ENCODE peak calls at places on chromosome 21, in nine cellular contexts. One of them, this sample, is unnamed.

GRCh38 chr21:32329776-32330175 is 31.1 kb downstream of the MRAP start:
- DNase-seq in ELR: peak; percentile 67
- DNase-seq in stimulated activated naive CD8-positive, alpha-beta T cell treated with anti-CD3 and anti-CD28 coated beads, Interleukin-15, Interleukin-2, amounts not matched to agents 100 U/mL and 50 U/mL, for 24 hours: no peak
- DNase-seq in mucosa of gallbladder: no peak
- DNase-seq in T-helper 9 cell: no peak
- DNase-seq in stimulated activated CD4-positive, alpha-beta T cell treated with anti-CD3 and anti-CD28 coated beads, TNF-alpha, amount 100 ng/mL, for 4 hours: no peak
- DNase-seq in NCI-H524: no peak
- DNase-seq in stimulated activated CD8-positive, alpha-beta memory T cell treated with anti-CD3 and anti-CD28 coated beads, Interleukin-7, amount 100 ng/mL, for 24 hours: no peak
- DNase-seq in endothelial cell: no peak
- DNase-seq in this sample: no peak

GRCh38 chr21:27365394-27365793 is 398.5 kb upstream of the ADAMTS5 start:
- DNase-seq in stimulated activated CD4-positive, alpha-beta T cell treated with anti-CD3 and anti-CD28 coated beads, TNF-alpha, amount 100 ng/mL, for 4 hours: no peak
- DNase-seq in stimulated activated CD8-positive, alpha-beta memory T cell treated with anti-CD3 and anti-CD28 coated beads, Interleukin-7, amount 100 ng/mL, for 24 hours: no peak
- DNase-seq in endothelial cell: no peak
- DNase-seq in ELR: peak; percentile 59
- DNase-seq in NCI-H524: no peak
- DNase-seq in mucosa of gallbladder: no peak
- DNase-seq in stimulated activated naive CD8-positive, alpha-beta T cell treated with anti-CD3 and anti-CD28 coated beads, Interleukin-15, Interleukin-2, amounts not matched to agents 100 U/mL and 50 U/mL, for 24 hours: no peak
- DNase-seq in T-helper 9 cell: no peak
- DNase-seq in this sample: no peak

GRCh38 chr21:16159213-16159970 is 429.6 kb downstream of the USP25 start:
- DNase-seq in T-helper 9 cell: no peak
- DNase-seq in stimulated activated CD4-positive, alpha-beta T cell treated with anti-CD3 and anti-CD28 coated beads, TNF-alpha, amount 100 ng/mL, for 4 hours: no peak
- DNase-seq in stimulated activated naive CD8-positive, alpha-beta T cell treated with anti-CD3 and anti-CD28 coated beads, Interleukin-15, Interleukin-2, amounts not matched to agents 100 U/mL and 50 U/mL, for 24 hours: no peak
- DNase-seq in stimulated activated CD8-positive, alpha-beta memory T cell treated with anti-CD3 and anti-CD28 coated beads, Interleukin-7, amount 100 ng/mL, for 24 hours: no peak
- DNase-seq in endothelial cell: no peak
- DNase-seq in ELR: no peak
- DNase-seq in NCI-H524: no peak
- DNase-seq in mucosa of gallbladder: no peak
- DNase-seq in this sample: no peak

GRCh38 chr21:34807881-34808568 is 139.2 kb downstream of the CLIC6 start:
- DNase-seq in stimulated activated naive CD8-positive, alpha-beta T cell treated with anti-CD3 and anti-CD28 coated beads, Interleukin-15, Interleukin-2, amounts not matched to agents 100 U/mL and 50 U/mL, for 24 hours: peak; percentile 80
- DNase-seq in NCI-H524: no peak
- DNase-seq in endothelial cell: no peak
- DNase-seq in mucosa of gallbladder: no peak
- DNase-seq in stimulated activated CD8-positive, alpha-beta memory T cell treated with anti-CD3 and anti-CD28 coated beads, Interleukin-7, amount 100 ng/mL, for 24 hours: peak; percentile 46
- DNase-seq in T-helper 9 cell: peak; percentile 39
- DNase-seq in stimulated activated CD4-positive, alpha-beta T cell treated with anti-CD3 and anti-CD28 coated beads, TNF-alpha, amount 100 ng/mL, for 4 hours: peak; percentile 27
- DNase-seq in ELR: peak; percentile 95
- DNase-seq in this sample: peak; percentile 39

GRCh38 chr21:44892536-44893277 is 19.2 kb upstream of the PTTG1IP start:
- DNase-seq in stimulated activated CD4-positive, alpha-beta T cell treated with anti-CD3 and anti-CD28 coated beads, TNF-alpha, amount 100 ng/mL, for 4 hours: peak; percentile 69
- DNase-seq in T-helper 9 cell: peak; percentile 72
- DNase-seq in stimulated activated naive CD8-positive, alpha-beta T cell treated with anti-CD3 and anti-CD28 coated beads, Interleukin-15, Interleukin-2, amounts not matched to agents 100 U/mL and 50 U/mL, for 24 hours: peak; percentile 84
- DNase-seq in stimulated activated CD8-positive, alpha-beta memory T cell treated with anti-CD3 and anti-CD28 coated beads, Interleukin-7, amount 100 ng/mL, for 24 hours: peak; percentile 64
- DNase-seq in mucosa of gallbladder: no peak
- DNase-seq in endothelial cell: peak; percentile 80
- DNase-seq in ELR: peak; percentile 58
- DNase-seq in NCI-H524: peak; percentile 15
- DNase-seq in this sample: peak; percentile 78

GRCh38 chr21:34722684-34723300 is 54.0 kb downstream of the CLIC6 start:
- DNase-seq in stimulated activated CD8-positive, alpha-beta memory T cell treated with anti-CD3 and anti-CD28 coated beads, Interleukin-7, amount 100 ng/mL, for 24 hours: no peak
- DNase-seq in stimulated activated naive CD8-positive, alpha-beta T cell treated with anti-CD3 and anti-CD28 coated beads, Interleukin-15, Interleukin-2, amounts not matched to agents 100 U/mL and 50 U/mL, for 24 hours: peak; percentile 50
- DNase-seq in mucosa of gallbladder: no peak
- DNase-seq in T-helper 9 cell: peak; percentile 16
- DNase-seq in ELR: no peak
- DNase-seq in NCI-H524: no peak
- DNase-seq in stimulated activated CD4-positive, alpha-beta T cell treated with anti-CD3 and anti-CD28 coated beads, TNF-alpha, amount 100 ng/mL, for 4 hours: peak; percentile 8
- DNase-seq in endothelial cell: peak; percentile 34
- DNase-seq in this sample: peak; percentile 10

GRCh38 chr21:43187715-43188114 is 18.9 kb downstream of the CRYAA start:
- DNase-seq in stimulated activated naive CD8-positive, alpha-beta T cell treated with anti-CD3 and anti-CD28 coated beads, Interleukin-15, Interleukin-2, amounts not matched to agents 100 U/mL and 50 U/mL, for 24 hours: no peak
- DNase-seq in T-helper 9 cell: no peak
- DNase-seq in stimulated activated CD8-positive, alpha-beta memory T cell treated with anti-CD3 and anti-CD28 coated beads, Interleukin-7, amount 100 ng/mL, for 24 hours: no peak
- DNase-seq in stimulated activated CD4-positive, alpha-beta T cell treated with anti-CD3 and anti-CD28 coated beads, TNF-alpha, amount 100 ng/mL, for 4 hours: no peak
- DNase-seq in mucosa of gallbladder: no peak
- DNase-seq in endothelial cell: no peak
- DNase-seq in ELR: no peak
- DNase-seq in NCI-H524: no peak
- DNase-seq in this sample: no peak

GRCh38 chr21:27246741-27247140 is 279.9 kb upstream of the ADAMTS5 start:
- DNase-seq in mucosa of gallbladder: no peak
- DNase-seq in NCI-H524: no peak
- DNase-seq in stimulated activated CD4-positive, alpha-beta T cell treated with anti-CD3 and anti-CD28 coated beads, TNF-alpha, amount 100 ng/mL, for 4 hours: no peak
- DNase-seq in T-helper 9 cell: no peak
- DNase-seq in endothelial cell: no peak
- DNase-seq in stimulated activated naive CD8-positive, alpha-beta T cell treated with anti-CD3 and anti-CD28 coated beads, Interleukin-15, Interleukin-2, amounts not matched to agents 100 U/mL and 50 U/mL, for 24 hours: no peak
- DNase-seq in ELR: peak; percentile 75
- DNase-seq in stimulated activated CD8-positive, alpha-beta memory T cell treated with anti-CD3 and anti-CD28 coated beads, Interleukin-7, amount 100 ng/mL, for 24 hours: no peak
- DNase-seq in this sample: no peak

GRCh38 chr21:44949161-44950015 is 9.6 kb downstream of the SLX9 start:
- DNase-seq in stimulated activated naive CD8-positive, alpha-beta T cell treated with anti-CD3 and anti-CD28 coated beads, Interleukin-15, Interleukin-2, amounts not matched to agents 100 U/mL and 50 U/mL, for 24 hours: peak; percentile 88
- DNase-seq in NCI-H524: peak; percentile 20
- DNase-seq in endothelial cell: peak; percentile 89
- DNase-seq in ELR: peak; percentile 72
- DNase-seq in T-helper 9 cell: peak; percentile 88
- DNase-seq in stimulated activated CD4-positive, alpha-beta T cell treated with anti-CD3 and anti-CD28 coated beads, TNF-alpha, amount 100 ng/mL, for 4 hours: peak; percentile 63
- DNase-seq in stimulated activated CD8-positive, alpha-beta memory T cell treated with anti-CD3 and anti-CD28 coated beads, Interleukin-7, amount 100 ng/mL, for 24 hours: peak; percentile 72
- DNase-seq in mucosa of gallbladder: peak; percentile 81
- DNase-seq in this sample: peak; percentile 79

This sample was measured in T-cell.